ENCODE peak calls at places on chromosomes 5 and 9, in nine cellular contexts. One of them, this sample, is unnamed.

GRCh38 chr9:127263664-127264063 is 910 bp upstream of the GARNL3 start:
- DNase-seq in HT1080: no peak
- DNase-seq in naive thymus-derived CD8-positive, alpha-beta T cell: no peak
- DNase-seq in CD4-positive, CD25-positive, alpha-beta regulatory T cell: no peak
- DNase-seq in ecto neural progenitor cell: no peak
- DNase-seq in NCI-H774: no peak
- DNase-seq in stimulated activated naive CD8-positive, alpha-beta T cell treated with anti-CD3 and anti-CD28 coated beads, Interleukin-15, amount 100 ng/mL, for 72 hours: no peak
- DNase-seq in HFFc6: no peak
- DNase-seq in dermis blood vessel endothelial cell: no peak
- DNase-seq in this sample: no peak

GRCh38 chr5:55601209-55601618 is 66.5 kb upstream of the PLPP1 start:
- DNase-seq in HT1080: peak; percentile 51
- DNase-seq in naive thymus-derived CD8-positive, alpha-beta T cell: no peak
- DNase-seq in CD4-positive, CD25-positive, alpha-beta regulatory T cell: no peak
- DNase-seq in ecto neural progenitor cell: no peak
- DNase-seq in NCI-H774: peak; percentile 23
- DNase-seq in stimulated activated naive CD8-positive, alpha-beta T cell treated with anti-CD3 and anti-CD28 coated beads, Interleukin-15, amount 100 ng/mL, for 72 hours: no peak
- DNase-seq in HFFc6: peak; percentile 93
- DNase-seq in dermis blood vessel endothelial cell: peak; percentile 77
- DNase-seq in this sample: peak; percentile 66

GRCh38 chr9:11457809-11458785 is 845.3 kb upstream of the PTPRD start:
- DNase-seq in HT1080: no peak
- DNase-seq in naive thymus-derived CD8-positive, alpha-beta T cell: no peak
- DNase-seq in CD4-positive, CD25-positive, alpha-beta regulatory T cell: no peak
- DNase-seq in ecto neural progenitor cell: peak; percentile 60
- DNase-seq in NCI-H774: peak; percentile 6
- DNase-seq in stimulated activated naive CD8-positive, alpha-beta T cell treated with anti-CD3 and anti-CD28 coated beads, Interleukin-15, amount 100 ng/mL, for 72 hours: no peak
- DNase-seq in HFFc6: no peak
- DNase-seq in dermis blood vessel endothelial cell: no peak
- DNase-seq in this sample: no peak

GRCh38 chr9:116842658-116843057 is 155.6 kb downstream of the TRIM32 start:
- DNase-seq in HT1080: no peak
- DNase-seq in naive thymus-derived CD8-positive, alpha-beta T cell: no peak
- DNase-seq in CD4-positive, CD25-positive, alpha-beta regulatory T cell: no peak
- DNase-seq in ecto neural progenitor cell: no peak
- DNase-seq in NCI-H774: no peak
- DNase-seq in stimulated activated naive CD8-positive, alpha-beta T cell treated with anti-CD3 and anti-CD28 coated beads, Interleukin-15, amount 100 ng/mL, for 72 hours: no peak
- DNase-seq in HFFc6: no peak
- DNase-seq in dermis blood vessel endothelial cell: no peak
- DNase-seq in this sample: no peak

GRCh38 chr9:115992834-115993233 is 160.8 kb upstream of the PAPPA start:
- DNase-seq in HT1080: peak; percentile 72
- DNase-seq in naive thymus-derived CD8-positive, alpha-beta T cell: no peak
- DNase-seq in CD4-positive, CD25-positive, alpha-beta regulatory T cell: no peak
- DNase-seq in ecto neural progenitor cell: no peak
- DNase-seq in NCI-H774: no peak
- DNase-seq in stimulated activated naive CD8-positive, alpha-beta T cell treated with anti-CD3 and anti-CD28 coated beads, Interleukin-15, amount 100 ng/mL, for 72 hours: no peak
- DNase-seq in HFFc6: peak; percentile 92
- DNase-seq in dermis blood vessel endothelial cell: no peak
- DNase-seq in this sample: peak; percentile 66

GRCh38 chr5:77463905-77464304 is 28.2 kb downstream of the WDR41 start:
- DNase-seq in HT1080: no peak
- DNase-seq in naive thymus-derived CD8-positive, alpha-beta T cell: no peak
- DNase-seq in CD4-positive, CD25-positive, alpha-beta regulatory T cell: no peak
- DNase-seq in ecto neural progenitor cell: no peak
- DNase-seq in NCI-H774: no peak
- DNase-seq in stimulated activated naive CD8-positive, alpha-beta T cell treated with anti-CD3 and anti-CD28 coated beads, Interleukin-15, amount 100 ng/mL, for 72 hours: no peak
- DNase-seq in HFFc6: no peak
- DNase-seq in dermis blood vessel endothelial cell: no peak
- DNase-seq in this sample: no peak

GRCh38 chr9:31597977-31598376 is 786.5 kb upstream of the ACO1 start:
- DNase-seq in HT1080: peak; percentile 92
- DNase-seq in naive thymus-derived CD8-positive, alpha-beta T cell: no peak
- DNase-seq in CD4-positive, CD25-positive, alpha-beta regulatory T cell: peak; percentile 46
- DNase-seq in ecto neural progenitor cell: no peak
- DNase-seq in NCI-H774: no peak
- DNase-seq in stimulated activated naive CD8-positive, alpha-beta T cell treated with anti-CD3 and anti-CD28 coated beads, Interleukin-15, amount 100 ng/mL, for 72 hours: no peak
- DNase-seq in HFFc6: no peak
- DNase-seq in dermis blood vessel endothelial cell: peak; percentile 10
- DNase-seq in this sample: peak; percentile 96

GRCh38 chr9:124914753-124915405 is 26.0 kb downstream of the GOLGA1 start:
- DNase-seq in HT1080: no peak
- DNase-seq in naive thymus-derived CD8-positive, alpha-beta T cell: no peak
- DNase-seq in CD4-positive, CD25-positive, alpha-beta regulatory T cell: no peak
- DNase-seq in ecto neural progenitor cell: no peak
- DNase-seq in NCI-H774: no peak
- DNase-seq in stimulated activated naive CD8-positive, alpha-beta T cell treated with anti-CD3 and anti-CD28 coated beads, Interleukin-15, amount 100 ng/mL, for 72 hours: no peak
- DNase-seq in HFFc6: no peak
- DNase-seq in dermis blood vessel endothelial cell: no peak
- DNase-seq in this sample: no peak

GRCh38 chr5:33409435-33410146 is 31.2 kb upstream of the TARS1 start:
- DNase-seq in HT1080: no peak
- DNase-seq in naive thymus-derived CD8-positive, alpha-beta T cell: no peak
- DNase-seq in CD4-positive, CD25-positive, alpha-beta regulatory T cell: no peak
- DNase-seq in ecto neural progenitor cell: no peak
- DNase-seq in NCI-H774: no peak
- DNase-seq in stimulated activated naive CD8-positive, alpha-beta T cell treated with anti-CD3 and anti-CD28 coated beads, Interleukin-15, amount 100 ng/mL, for 72 hours: no peak
- DNase-seq in HFFc6: peak; percentile 46
- DNase-seq in dermis blood vessel endothelial cell: no peak
- DNase-seq in this sample: no peak

GRCh38 chr5:92552206-92553160 is 1028.5 kb downstream of the NR2F1-AS1 start:
- DNase-seq in HT1080: peak; percentile 88
- DNase-seq in naive thymus-derived CD8-positive, alpha-beta T cell: no peak
- DNase-seq in CD4-positive, CD25-positive, alpha-beta regulatory T cell: no peak
- DNase-seq in ecto neural progenitor cell: no peak
- DNase-seq in NCI-H774: no peak
- DNase-seq in stimulated activated naive CD8-positive, alpha-beta T cell treated with anti-CD3 and anti-CD28 coated beads, Interleukin-15, amount 100 ng/mL, for 72 hours: no peak
- DNase-seq in HFFc6: peak; percentile 93
- DNase-seq in dermis blood vessel endothelial cell: peak; percentile 35
- DNase-seq in this sample: peak; percentile 47

GRCh38 chr9:114370251-114370984 is 17.4 kb downstream of the AKNA start:
- DNase-seq in HT1080: no peak
- DNase-seq in naive thymus-derived CD8-positive, alpha-beta T cell: no peak
- DNase-seq in CD4-positive, CD25-positive, alpha-beta regulatory T cell: no peak
- DNase-seq in ecto neural progenitor cell: no peak
- DNase-seq in NCI-H774: no peak
- DNase-seq in stimulated activated naive CD8-positive, alpha-beta T cell treated with anti-CD3 and anti-CD28 coated beads, Interleukin-15, amount 100 ng/mL, for 72 hours: no peak
- DNase-seq in HFFc6: no peak
- DNase-seq in dermis blood vessel endothelial cell: no peak
- DNase-seq in this sample: no peak

GRCh38 chr9:127968046-127968445 is 12.7 kb downstream of the EEIG1 start:
- DNase-seq in HT1080: peak; percentile 87
- DNase-seq in naive thymus-derived CD8-positive, alpha-beta T cell: no peak
- DNase-seq in CD4-positive, CD25-positive, alpha-beta regulatory T cell: no peak
- DNase-seq in ecto neural progenitor cell: no peak
- DNase-seq in NCI-H774: no peak
- DNase-seq in stimulated activated naive CD8-positive, alpha-beta T cell treated with anti-CD3 and anti-CD28 coated beads, Interleukin-15, amount 100 ng/mL, for 72 hours: no peak
- DNase-seq in HFFc6: peak; percentile 54
- DNase-seq in dermis blood vessel endothelial cell: peak; percentile 35
- DNase-seq in this sample: peak; percentile 89

GRCh38 chr5:138968601-138969000 is 93.5 kb upstream of the LRRTM2 start:
- DNase-seq in HT1080: no peak
- DNase-seq in naive thymus-derived CD8-positive, alpha-beta T cell: no peak
- DNase-seq in CD4-positive, CD25-positive, alpha-beta regulatory T cell: no peak
- DNase-seq in ecto neural progenitor cell: no peak
- DNase-seq in NCI-H774: no peak
- DNase-seq in stimulated activated naive CD8-positive, alpha-beta T cell treated with anti-CD3 and anti-CD28 coated beads, Interleukin-15, amount 100 ng/mL, for 72 hours: no peak
- DNase-seq in HFFc6: no peak
- DNase-seq in dermis blood vessel endothelial cell: no peak
- DNase-seq in this sample: no peak

GRCh38 chr5:56606202-56606601 is 209.1 kb upstream of the MAP3K1 start:
- DNase-seq in HT1080: no peak
- DNase-seq in naive thymus-derived CD8-positive, alpha-beta T cell: no peak
- DNase-seq in CD4-positive, CD25-positive, alpha-beta regulatory T cell: no peak
- DNase-seq in ecto neural progenitor cell: no peak
- DNase-seq in NCI-H774: no peak
- DNase-seq in stimulated activated naive CD8-positive, alpha-beta T cell treated with anti-CD3 and anti-CD28 coated beads, Interleukin-15, amount 100 ng/mL, for 72 hours: no peak
- DNase-seq in HFFc6: no peak
- DNase-seq in dermis blood vessel endothelial cell: peak; percentile 12
- DNase-seq in this sample: no peak

GRCh38 chr9:114592356-114592755 is 4.8 kb downstream of the ATP6V1G1 start:
- DNase-seq in HT1080: peak; percentile 56
- DNase-seq in naive thymus-derived CD8-positive, alpha-beta T cell: peak; percentile 53
- DNase-seq in CD4-positive, CD25-positive, alpha-beta regulatory T cell: peak; percentile 91
- DNase-seq in ecto neural progenitor cell: no peak
- DNase-seq in NCI-H774: no peak
- DNase-seq in stimulated activated naive CD8-positive, alpha-beta T cell treated with anti-CD3 and anti-CD28 coated beads, Interleukin-15, amount 100 ng/mL, for 72 hours: peak; percentile 48
- DNase-seq in HFFc6: peak; percentile 35
- DNase-seq in dermis blood vessel endothelial cell: peak; percentile 70
- DNase-seq in this sample: peak; percentile 44

GRCh38 chr9:77876091-77876490 is 155.5 kb downstream of the GNAQ start:
- DNase-seq in HT1080: peak; percentile 10
- DNase-seq in naive thymus-derived CD8-positive, alpha-beta T cell: no peak
- DNase-seq in CD4-positive, CD25-positive, alpha-beta regulatory T cell: no peak
- DNase-seq in ecto neural progenitor cell: no peak
- DNase-seq in NCI-H774: no peak
- DNase-seq in stimulated activated naive CD8-positive, alpha-beta T cell treated with anti-CD3 and anti-CD28 coated beads, Interleukin-15, amount 100 ng/mL, for 72 hours: no peak
- DNase-seq in HFFc6: no peak
- DNase-seq in dermis blood vessel endothelial cell: peak; percentile 76
- DNase-seq in this sample: peak; percentile 44

GRCh38 chr5:82918311-82919031 is 158.7 kb downstream of the TMEM167A start:
- DNase-seq in HT1080: peak; percentile 27
- DNase-seq in naive thymus-derived CD8-positive, alpha-beta T cell: no peak
- DNase-seq in CD4-positive, CD25-positive, alpha-beta regulatory T cell: no peak
- DNase-seq in ecto neural progenitor cell: no peak
- DNase-seq in NCI-H774: no peak
- DNase-seq in stimulated activated naive CD8-positive, alpha-beta T cell treated with anti-CD3 and anti-CD28 coated beads, Interleukin-15, amount 100 ng/mL, for 72 hours: no peak
- DNase-seq in HFFc6: no peak
- DNase-seq in dermis blood vessel endothelial cell: no peak
- DNase-seq in this sample: no peak

GRCh38 chr9:137280478-137281344 is 3.2 kb downstream of the TOR4A start:
- DNase-seq in HT1080: no peak
- DNase-seq in naive thymus-derived CD8-positive, alpha-beta T cell: no peak
- DNase-seq in CD4-positive, CD25-positive, alpha-beta regulatory T cell: peak; percentile 28
- DNase-seq in ecto neural progenitor cell: peak; percentile 78
- DNase-seq in NCI-H774: no peak
- DNase-seq in stimulated activated naive CD8-positive, alpha-beta T cell treated with anti-CD3 and anti-CD28 coated beads, Interleukin-15, amount 100 ng/mL, for 72 hours: no peak
- DNase-seq in HFFc6: no peak
- DNase-seq in dermis blood vessel endothelial cell: peak; percentile 65
- DNase-seq in this sample: no peak

GRCh38 chr9:104903609-104904008 is 24.3 kb downstream of the ABCA1 start:
- DNase-seq in HT1080: peak; percentile 78
- DNase-seq in naive thymus-derived CD8-positive, alpha-beta T cell: no peak
- DNase-seq in CD4-positive, CD25-positive, alpha-beta regulatory T cell: no peak
- DNase-seq in ecto neural progenitor cell: no peak
- DNase-seq in NCI-H774: no peak
- DNase-seq in stimulated activated naive CD8-positive, alpha-beta T cell treated with anti-CD3 and anti-CD28 coated beads, Interleukin-15, amount 100 ng/mL, for 72 hours: no peak
- DNase-seq in HFFc6: peak; percentile 40
- DNase-seq in dermis blood vessel endothelial cell: no peak
- DNase-seq in this sample: no peak

GRCh38 chr5:54673523-54674225 is 156.1 kb downstream of the SNX18 start:
- DNase-seq in HT1080: no peak
- DNase-seq in naive thymus-derived CD8-positive, alpha-beta T cell: peak; percentile 1
- DNase-seq in CD4-positive, CD25-positive, alpha-beta regulatory T cell: peak; percentile 74
- DNase-seq in ecto neural progenitor cell: no peak
- DNase-seq in NCI-H774: no peak
- DNase-seq in stimulated activated naive CD8-positive, alpha-beta T cell treated with anti-CD3 and anti-CD28 coated beads, Interleukin-15, amount 100 ng/mL, for 72 hours: no peak
- DNase-seq in HFFc6: no peak
- DNase-seq in dermis blood vessel endothelial cell: no peak
- DNase-seq in this sample: peak; percentile 52

GRCh38 chr9:108850293-108850897 is 5.4 kb downstream of the ACTL7B start:
- DNase-seq in HT1080: no peak
- DNase-seq in naive thymus-derived CD8-positive, alpha-beta T cell: no peak
- DNase-seq in CD4-positive, CD25-positive, alpha-beta regulatory T cell: peak; percentile 20
- DNase-seq in ecto neural progenitor cell: no peak
- DNase-seq in NCI-H774: no peak
- DNase-seq in stimulated activated naive CD8-positive, alpha-beta T cell treated with anti-CD3 and anti-CD28 coated beads, Interleukin-15, amount 100 ng/mL, for 72 hours: no peak
- DNase-seq in HFFc6: peak; percentile 36
- DNase-seq in dermis blood vessel endothelial cell: peak; percentile 65
- DNase-seq in this sample: peak; percentile 26

GRCh38 chr5:92652735-92653134 is 928.3 kb downstream of the NR2F1-AS1 start:
- DNase-seq in HT1080: no peak
- DNase-seq in naive thymus-derived CD8-positive, alpha-beta T cell: no peak
- DNase-seq in CD4-positive, CD25-positive, alpha-beta regulatory T cell: no peak
- DNase-seq in ecto neural progenitor cell: no peak
- DNase-seq in NCI-H774: no peak
- DNase-seq in stimulated activated naive CD8-positive, alpha-beta T cell treated with anti-CD3 and anti-CD28 coated beads, Interleukin-15, amount 100 ng/mL, for 72 hours: no peak
- DNase-seq in HFFc6: no peak
- DNase-seq in dermis blood vessel endothelial cell: no peak
- DNase-seq in this sample: no peak

GRCh38 chr9:117704024-117704575 is at the start of gene TLR4:
- DNase-seq in HT1080: peak; percentile 91
- DNase-seq in naive thymus-derived CD8-positive, alpha-beta T cell: no peak
- DNase-seq in CD4-positive, CD25-positive, alpha-beta regulatory T cell: peak; percentile 2
- DNase-seq in ecto neural progenitor cell: no peak
- DNase-seq in NCI-H774: peak; percentile 49
- DNase-seq in stimulated activated naive CD8-positive, alpha-beta T cell treated with anti-CD3 and anti-CD28 coated beads, Interleukin-15, amount 100 ng/mL, for 72 hours: no peak
- DNase-seq in HFFc6: peak; percentile 86
- DNase-seq in dermis blood vessel endothelial cell: peak; percentile 97
- DNase-seq in this sample: peak; percentile 81

GRCh38 chr5:14435481-14435880 is 146.1 kb upstream of the OTULINL start:
- DNase-seq in HT1080: no peak
- DNase-seq in naive thymus-derived CD8-positive, alpha-beta T cell: no peak
- DNase-seq in CD4-positive, CD25-positive, alpha-beta regulatory T cell: no peak
- DNase-seq in ecto neural progenitor cell: no peak
- DNase-seq in NCI-H774: no peak
- DNase-seq in stimulated activated naive CD8-positive, alpha-beta T cell treated with anti-CD3 and anti-CD28 coated beads, Interleukin-15, amount 100 ng/mL, for 72 hours: no peak
- DNase-seq in HFFc6: no peak
- DNase-seq in dermis blood vessel endothelial cell: no peak
- DNase-seq in this sample: peak; percentile 70

GRCh38 chr9:81529556-81530193 is 159.7 kb downstream of the TLE1 start:
- DNase-seq in HT1080: peak; percentile 65
- DNase-seq in naive thymus-derived CD8-positive, alpha-beta T cell: no peak
- DNase-seq in CD4-positive, CD25-positive, alpha-beta regulatory T cell: no peak
- DNase-seq in ecto neural progenitor cell: no peak
- DNase-seq in NCI-H774: no peak
- DNase-seq in stimulated activated naive CD8-positive, alpha-beta T cell treated with anti-CD3 and anti-CD28 coated beads, Interleukin-15, amount 100 ng/mL, for 72 hours: no peak
- DNase-seq in HFFc6: peak; percentile 39
- DNase-seq in dermis blood vessel endothelial cell: peak; percentile 78
- DNase-seq in this sample: peak; percentile 73

GRCh38 chr5:37045703-37046102 is 169.1 kb downstream of the NIPBL start:
- DNase-seq in HT1080: no peak
- DNase-seq in naive thymus-derived CD8-positive, alpha-beta T cell: no peak
- DNase-seq in CD4-positive, CD25-positive, alpha-beta regulatory T cell: no peak
- DNase-seq in ecto neural progenitor cell: no peak
- DNase-seq in NCI-H774: no peak
- DNase-seq in stimulated activated naive CD8-positive, alpha-beta T cell treated with anti-CD3 and anti-CD28 coated beads, Interleukin-15, amount 100 ng/mL, for 72 hours: no peak
- DNase-seq in HFFc6: no peak
- DNase-seq in dermis blood vessel endothelial cell: no peak
- DNase-seq in this sample: no peak

GRCh38 chr9:21030389-21031035 is 928 bp downstream of the HACD4 start:
- DNase-seq in HT1080: peak; percentile 15
- DNase-seq in naive thymus-derived CD8-positive, alpha-beta T cell: no peak
- DNase-seq in CD4-positive, CD25-positive, alpha-beta regulatory T cell: peak; percentile 80
- DNase-seq in ecto neural progenitor cell: no peak
- DNase-seq in NCI-H774: no peak
- DNase-seq in stimulated activated naive CD8-positive, alpha-beta T cell treated with anti-CD3 and anti-CD28 coated beads, Interleukin-15, amount 100 ng/mL, for 72 hours: peak; percentile 30
- DNase-seq in HFFc6: peak; percentile 78
- DNase-seq in dermis blood vessel endothelial cell: peak; percentile 37
- DNase-seq in this sample: peak; percentile 84

GRCh38 chr9:127392976-127393375 is 4.0 kb upstream of the SLC2A8 start:
- DNase-seq in HT1080: no peak
- DNase-seq in naive thymus-derived CD8-positive, alpha-beta T cell: no peak
- DNase-seq in CD4-positive, CD25-positive, alpha-beta regulatory T cell: no peak
- DNase-seq in ecto neural progenitor cell: no peak
- DNase-seq in NCI-H774: no peak
- DNase-seq in stimulated activated naive CD8-positive, alpha-beta T cell treated with anti-CD3 and anti-CD28 coated beads, Interleukin-15, amount 100 ng/mL, for 72 hours: no peak
- DNase-seq in HFFc6: no peak
- DNase-seq in dermis blood vessel endothelial cell: no peak
- DNase-seq in this sample: no peak

GRCh38 chr5:124460000-124460399 is 286.4 kb downstream of the ZNF608 start:
- DNase-seq in HT1080: no peak
- DNase-seq in naive thymus-derived CD8-positive, alpha-beta T cell: no peak
- DNase-seq in CD4-positive, CD25-positive, alpha-beta regulatory T cell: no peak
- DNase-seq in ecto neural progenitor cell: no peak
- DNase-seq in NCI-H774: no peak
- DNase-seq in stimulated activated naive CD8-positive, alpha-beta T cell treated with anti-CD3 and anti-CD28 coated beads, Interleukin-15, amount 100 ng/mL, for 72 hours: no peak
- DNase-seq in HFFc6: no peak
- DNase-seq in dermis blood vessel endothelial cell: no peak
- DNase-seq in this sample: no peak

GRCh38 chr5:137617806-137618205 is 118.1 kb downstream of the KLHL3 start:
- DNase-seq in HT1080: peak; percentile 61
- DNase-seq in naive thymus-derived CD8-positive, alpha-beta T cell: no peak
- DNase-seq in CD4-positive, CD25-positive, alpha-beta regulatory T cell: no peak
- DNase-seq in ecto neural progenitor cell: no peak
- DNase-seq in NCI-H774: no peak
- DNase-seq in stimulated activated naive CD8-positive, alpha-beta T cell treated with anti-CD3 and anti-CD28 coated beads, Interleukin-15, amount 100 ng/mL, for 72 hours: no peak
- DNase-seq in HFFc6: peak; percentile 58
- DNase-seq in dermis blood vessel endothelial cell: no peak
- DNase-seq in this sample: peak; percentile 53

GRCh38 chr9:131306397-131306997 is 17.0 kb downstream of the PLPP7 start:
- DNase-seq in HT1080: no peak
- DNase-seq in naive thymus-derived CD8-positive, alpha-beta T cell: no peak
- DNase-seq in CD4-positive, CD25-positive, alpha-beta regulatory T cell: no peak
- DNase-seq in ecto neural progenitor cell: no peak
- DNase-seq in NCI-H774: no peak
- DNase-seq in stimulated activated naive CD8-positive, alpha-beta T cell treated with anti-CD3 and anti-CD28 coated beads, Interleukin-15, amount 100 ng/mL, for 72 hours: no peak
- DNase-seq in HFFc6: no peak
- DNase-seq in dermis blood vessel endothelial cell: no peak
- DNase-seq in this sample: no peak